ENCODE peak calls at places on chromosomes 5 and 9, in seven cellular contexts. One of them, this sample, is unnamed.

GRCh38 chr5:38104497-38105230 is 153.7 kb upstream of the EGFLAM start:
- DNase-seq in fibroblast of lung: no peak
- DNase-seq in WTC11: peak
- DNase-seq in GM13976: no peak
- DNase-seq in WERI-Rb-1: no peak
- DNase-seq in chondrocyte: no peak
- DNase-seq in astrocyte: no peak
- DNase-seq in this sample: no peak

GRCh38 chr9:106921341-106921899 is 58.5 kb downstream of the ZNF462 start:
- DNase-seq in fibroblast of lung: peak
- DNase-seq in WTC11: no peak
- DNase-seq in GM13976: no peak
- DNase-seq in WERI-Rb-1: peak
- DNase-seq in chondrocyte: no peak
- DNase-seq in astrocyte: peak
- DNase-seq in this sample: no peak

GRCh38 chr5:78367318-78367991 is 7.0 kb downstream of the SCAMP1 start:
- DNase-seq in fibroblast of lung: no peak
- DNase-seq in WTC11: no peak
- DNase-seq in GM13976: no peak
- DNase-seq in WERI-Rb-1: no peak
- DNase-seq in chondrocyte: no peak
- DNase-seq in astrocyte: no peak
- DNase-seq in this sample: no peak

GRCh38 chr5:179550511-179551342 is at the start of gene RUFY1:
- DNase-seq in fibroblast of lung: peak
- DNase-seq in WTC11: peak
- DNase-seq in GM13976: peak
- DNase-seq in WERI-Rb-1: peak
- DNase-seq in chondrocyte: no peak
- DNase-seq in astrocyte: peak
- DNase-seq in this sample: peak

GRCh38 chr5:14213813-14214585 is 70.9 kb downstream of the TRIO start:
- DNase-seq in fibroblast of lung: no peak
- DNase-seq in WTC11: no peak
- DNase-seq in GM13976: no peak
- DNase-seq in WERI-Rb-1: no peak
- DNase-seq in chondrocyte: no peak
- DNase-seq in astrocyte: no peak
- DNase-seq in this sample: no peak

GRCh38 chr5:76273491-76273890 is 129.6 kb upstream of the IQGAP2 start:
- DNase-seq in fibroblast of lung: no peak
- DNase-seq in WTC11: no peak
- DNase-seq in GM13976: no peak
- DNase-seq in WERI-Rb-1: no peak
- DNase-seq in chondrocyte: no peak
- DNase-seq in astrocyte: no peak
- DNase-seq in this sample: no peak

GRCh38 chr5:94245608-94246007 is 372.8 kb downstream of the KIAA0825 start:
- DNase-seq in fibroblast of lung: peak
- DNase-seq in WTC11: no peak
- DNase-seq in GM13976: no peak
- DNase-seq in WERI-Rb-1: no peak
- DNase-seq in chondrocyte: no peak
- DNase-seq in astrocyte: peak
- DNase-seq in this sample: no peak

GRCh38 chr5:80109549-80110478 is 74.7 kb downstream of the THBS4 start:
- DNase-seq in fibroblast of lung: no peak
- DNase-seq in WTC11: peak
- DNase-seq in GM13976: no peak
- DNase-seq in WERI-Rb-1: no peak
- DNase-seq in chondrocyte: no peak
- DNase-seq in astrocyte: no peak
- DNase-seq in this sample: no peak

GRCh38 chr9:113505963-113506624 is 42.6 kb downstream of the RGS3 start:
- DNase-seq in fibroblast of lung: no peak
- DNase-seq in WTC11: peak
- DNase-seq in GM13976: no peak
- DNase-seq in WERI-Rb-1: no peak
- DNase-seq in chondrocyte: no peak
- DNase-seq in astrocyte: no peak
- DNase-seq in this sample: no peak

GRCh38 chr9:98886691-98887229 is 56.9 kb upstream of the COL15A1 start:
- DNase-seq in fibroblast of lung: no peak
- DNase-seq in WTC11: no peak
- DNase-seq in GM13976: no peak
- DNase-seq in WERI-Rb-1: no peak
- DNase-seq in chondrocyte: no peak
- DNase-seq in astrocyte: no peak
- DNase-seq in this sample: no peak

GRCh38 chr9:79551999-79552398 is 19.8 kb upstream of the TLE4 start:
- DNase-seq in fibroblast of lung: no peak
- DNase-seq in WTC11: no peak
- DNase-seq in GM13976: no peak
- DNase-seq in WERI-Rb-1: no peak
- DNase-seq in chondrocyte: no peak
- DNase-seq in astrocyte: no peak
- DNase-seq in this sample: no peak
- TF ChIP-seq CTCF in fibroblast of lung: no peak
- TF ChIP-seq CTCF in WTC11: no peak
- TF ChIP-seq CTCF in GM13976: no peak
- TF ChIP-seq CTCF in WERI-Rb-1: no peak
- TF ChIP-seq CTCF in chondrocyte: no peak
- TF ChIP-seq CTCF in astrocyte: no peak
- TF ChIP-seq CTCF in this sample: no peak

DNA sequence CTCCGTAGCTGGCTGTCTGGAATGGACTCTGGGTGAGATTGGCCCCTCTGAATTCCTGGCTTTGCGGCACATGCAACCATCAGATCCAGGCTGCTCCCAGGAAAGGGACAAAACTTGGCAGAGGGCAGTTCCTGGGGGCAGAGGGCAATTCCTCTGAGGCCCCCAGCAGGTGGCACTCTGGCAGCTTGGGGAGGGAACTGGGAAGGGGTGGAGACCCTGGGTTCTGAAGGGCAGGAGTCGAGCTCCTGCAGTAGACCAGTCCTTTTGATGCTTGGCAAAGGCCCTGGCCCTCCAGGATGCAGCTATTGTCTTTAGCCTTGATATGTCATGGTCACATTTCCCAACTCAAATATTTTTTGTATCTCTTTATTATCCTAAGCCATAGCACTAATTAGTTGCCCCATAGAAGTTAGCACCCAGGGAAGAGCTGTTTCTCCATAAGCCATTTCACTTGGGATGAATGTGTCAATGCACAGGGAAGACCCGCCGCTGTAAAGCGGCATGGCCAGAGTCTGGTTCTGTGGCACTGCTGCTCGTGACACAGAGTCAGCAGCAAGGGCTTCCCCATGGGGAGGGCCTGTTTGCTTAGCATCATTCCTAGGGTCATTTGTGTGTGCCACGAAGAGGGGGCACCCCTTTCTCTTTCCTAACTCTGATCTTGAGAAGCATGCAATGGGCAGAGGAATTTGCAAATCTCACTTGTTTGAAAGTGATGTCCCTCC is 51.2 kb upstream of the CDK20 start:
- DNase-seq in fibroblast of lung: no peak
- DNase-seq in WTC11: peak
- DNase-seq in GM13976: no peak
- DNase-seq in WERI-Rb-1: no peak
- DNase-seq in chondrocyte: no peak
- DNase-seq in astrocyte: no peak
- DNase-seq in this sample: no peak
- TF ChIP-seq CTCF in fibroblast of lung: no peak
- TF ChIP-seq CTCF in WTC11: no peak
- TF ChIP-seq CTCF in GM13976: no peak
- TF ChIP-seq CTCF in WERI-Rb-1: no peak
- TF ChIP-seq CTCF in chondrocyte: no peak
- TF ChIP-seq CTCF in astrocyte: no peak
- TF ChIP-seq CTCF in this sample: no peak

GRCh38 chr5:173175523-173175922 is 31.2 kb downstream of the BNIP1 start:
- DNase-seq in fibroblast of lung: no peak
- DNase-seq in WTC11: no peak
- DNase-seq in GM13976: no peak
- DNase-seq in WERI-Rb-1: no peak
- DNase-seq in chondrocyte: no peak
- DNase-seq in astrocyte: no peak
- DNase-seq in this sample: no peak

GRCh38 chr5:173172166-173172565 is 27.8 kb downstream of the BNIP1 start:
- DNase-seq in fibroblast of lung: no peak
- DNase-seq in WTC11: no peak
- DNase-seq in GM13976: no peak
- DNase-seq in WERI-Rb-1: no peak
- DNase-seq in chondrocyte: no peak
- DNase-seq in astrocyte: no peak
- DNase-seq in this sample: no peak
- TF ChIP-seq CTCF in fibroblast of lung: no peak
- TF ChIP-seq CTCF in WTC11: no peak
- TF ChIP-seq CTCF in GM13976: no peak
- TF ChIP-seq CTCF in WERI-Rb-1: no peak
- TF ChIP-seq CTCF in chondrocyte: no peak
- TF ChIP-seq CTCF in astrocyte: no peak
- TF ChIP-seq CTCF in this sample: no peak

GRCh38 chr5:90338712-90339372 is 70.7 kb downstream of the CETN3 start:
- DNase-seq in fibroblast of lung: no peak
- DNase-seq in WTC11: no peak
- DNase-seq in GM13976: peak
- DNase-seq in WERI-Rb-1: no peak
- DNase-seq in chondrocyte: no peak
- DNase-seq in astrocyte: no peak
- DNase-seq in this sample: no peak
- TF ChIP-seq CTCF in fibroblast of lung: no peak
- TF ChIP-seq CTCF in WTC11: no peak
- TF ChIP-seq CTCF in GM13976: no peak
- TF ChIP-seq CTCF in WERI-Rb-1: no peak
- TF ChIP-seq CTCF in chondrocyte: no peak
- TF ChIP-seq CTCF in astrocyte: no peak
- TF ChIP-seq CTCF in this sample: no peak

DNA sequence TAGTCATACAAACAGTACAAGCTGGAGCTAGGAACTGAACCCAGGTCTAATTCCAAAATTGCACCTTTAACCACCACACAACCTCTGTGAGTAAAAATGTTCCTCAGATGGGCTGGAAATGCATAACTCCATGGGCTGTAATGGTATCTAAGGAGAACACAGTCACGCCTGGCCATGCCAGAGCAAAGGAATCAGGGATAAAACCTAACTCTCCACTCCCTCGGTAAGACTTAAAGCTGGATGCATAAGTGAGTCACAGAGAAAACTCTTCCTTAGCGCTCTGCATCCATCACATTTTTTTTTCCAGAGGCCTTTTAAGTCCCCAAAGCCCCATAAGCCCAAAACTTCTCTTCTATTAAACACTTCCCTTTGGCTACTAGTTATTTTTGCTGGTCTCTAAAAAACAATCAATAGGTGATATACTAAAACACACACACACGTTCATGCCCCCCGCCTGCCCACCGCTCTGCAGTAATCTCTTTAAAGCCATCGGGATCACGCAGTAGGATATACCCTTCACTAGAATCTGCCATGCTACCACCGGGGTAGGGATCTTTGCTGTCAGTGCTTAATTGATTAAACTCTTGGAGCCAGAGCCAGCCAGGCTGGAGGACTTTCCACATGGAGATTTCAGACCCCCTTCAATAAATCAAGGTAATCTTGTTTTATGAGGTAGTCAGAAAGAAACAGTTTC is 213.0 kb downstream of the MAPKAP1 start:
- DNase-seq in fibroblast of lung: no peak
- DNase-seq in WTC11: no peak
- DNase-seq in GM13976: no peak
- DNase-seq in WERI-Rb-1: peak
- DNase-seq in chondrocyte: no peak
- DNase-seq in astrocyte: no peak
- DNase-seq in this sample: no peak
- TF ChIP-seq CTCF in fibroblast of lung: no peak
- TF ChIP-seq CTCF in WTC11: no peak
- TF ChIP-seq CTCF in GM13976: no peak
- TF ChIP-seq CTCF in WERI-Rb-1: no peak
- TF ChIP-seq CTCF in chondrocyte: no peak
- TF ChIP-seq CTCF in astrocyte: no peak
- TF ChIP-seq CTCF in this sample: no peak

GRCh38 chr5:114977979-114978573 is 191.6 kb downstream of the TRIM36 start:
- DNase-seq in fibroblast of lung: no peak
- DNase-seq in WTC11: no peak
- DNase-seq in GM13976: no peak
- DNase-seq in WERI-Rb-1: no peak
- DNase-seq in chondrocyte: no peak
- DNase-seq in astrocyte: no peak
- DNase-seq in this sample: no peak
- TF ChIP-seq CTCF in fibroblast of lung: no peak
- TF ChIP-seq CTCF in WTC11: no peak
- TF ChIP-seq CTCF in GM13976: no peak
- TF ChIP-seq CTCF in WERI-Rb-1: no peak
- TF ChIP-seq CTCF in chondrocyte: no peak
- TF ChIP-seq CTCF in astrocyte: no peak
- TF ChIP-seq CTCF in this sample: no peak

GRCh38 chr5:181088289-181088688 is 42.7 kb downstream of the OR2V1 start:
- DNase-seq in fibroblast of lung: no peak
- DNase-seq in WTC11: peak
- DNase-seq in GM13976: no peak
- DNase-seq in WERI-Rb-1: no peak
- DNase-seq in chondrocyte: no peak
- DNase-seq in astrocyte: no peak
- DNase-seq in this sample: no peak
- TF ChIP-seq CTCF in fibroblast of lung: peak
- TF ChIP-seq CTCF in WTC11: no peak
- TF ChIP-seq CTCF in GM13976: no peak
- TF ChIP-seq CTCF in WERI-Rb-1: peak
- TF ChIP-seq CTCF in chondrocyte: peak
- TF ChIP-seq CTCF in astrocyte: no peak
- TF ChIP-seq CTCF in this sample: no peak

DNA sequence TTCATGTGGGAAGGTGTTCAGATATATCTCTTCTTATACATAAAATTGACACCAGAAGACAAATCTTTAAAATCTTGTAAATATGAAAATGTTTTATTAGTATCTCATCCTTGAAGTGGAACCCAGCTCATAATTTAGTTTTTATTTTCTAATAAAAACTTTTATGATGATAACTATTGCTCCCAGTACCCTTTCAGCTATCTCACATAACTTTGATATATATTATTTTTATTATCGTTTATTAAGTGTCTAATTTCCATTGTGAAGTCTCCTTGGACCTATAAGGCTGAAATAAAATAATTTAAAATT is 16.0 kb downstream of the PCDHB15 start:
- DNase-seq in fibroblast of lung: no peak
- DNase-seq in WTC11: no peak
- DNase-seq in GM13976: no peak
- DNase-seq in WERI-Rb-1: no peak
- DNase-seq in chondrocyte: no peak
- DNase-seq in astrocyte: no peak
- DNase-seq in this sample: no peak
- TF ChIP-seq CTCF in fibroblast of lung: no peak
- TF ChIP-seq CTCF in WTC11: no peak
- TF ChIP-seq CTCF in GM13976: no peak
- TF ChIP-seq CTCF in WERI-Rb-1: no peak
- TF ChIP-seq CTCF in chondrocyte: no peak
- TF ChIP-seq CTCF in astrocyte: no peak
- TF ChIP-seq CTCF in this sample: no peak

This sample was measured in natural killer cell.